ENCODE peak calls at places on chromosomes 7 and 10, in five cellular contexts. H is HepG2; E is trophoblast cell; U is CD8-positive, alpha-beta memory T cell; F is SJSA1. R is an unnamed sample. For H3K27me3, the result is how much of the 10 kb centered on the place peaks cover.

GRCh38 chr10:68284007-68284406 is 47.9 kb upstream of the HNRNPH3 start:
- DNase-seq in H (no peak), E (no peak), U (no peak), F (no peak), R (no peak)

GRCh38 chr7:45663167-45663921 is 89.2 kb downstream of the ADCY1 start:
- DNase-seq in H (peak), E (no peak), U (no peak), F (peak), R (no peak)

GRCh38 chr7:48537561-48537960 is 366.3 kb downstream of the ABCA13 start:
- DNase-seq in H (no peak), E (peak), U (no peak), F (no peak), R (no peak)

GRCh38 chr7:32336726-32337125 is 153.5 kb downstream of the LSM5 start:
- DNase-seq in H (no peak), E (no peak), U (no peak), F (no peak), R (no peak)

GRCh38 chr10:113709221-113709838 is 29.6 kb downstream of the CASP7 start:
- DNase-seq in H (no peak), E (no peak), U (no peak), F (peak), R (no peak)

GRCh38 chr7:124162667-124163066 is 129.8 kb upstream of the TMEM229A start:
- DNase-seq in H (no peak), E (no peak), U (no peak), F (no peak), R (no peak)

GRCh38 chr7:130733866-130734524 is at the start of gene KLF14:
- DNase-seq in H (no peak), E (peak), U (peak), F (no peak), R (no peak)

GRCh38 chr7:108034586-108034985 is 31.6 kb upstream of the LAMB1 start:
- DNase-seq in H (peak), E (no peak), U (no peak), F (no peak), R (no peak)

GRCh38 chr7:6530626-6531491 is 20.4 kb downstream of the GRID2IP start:
- DNase-seq in H (no peak), E (no peak), U (peak), F (no peak), R (no peak)

GRCh38 chr10:72814134-72814790 is 79.3 kb upstream of the OIT3 start:
- DNase-seq in H (no peak), E (no peak), U (no peak), F (no peak), R (no peak)

GRCh38 chr10:69089638-69090599 is 2.0 kb downstream of the SRGN start:
- DNase-seq in H (no peak), E (no peak), U (peak), F (no peak), R (no peak)

GRCh38 chr7:148772297-148773089 is 73.8 kb downstream of the CUL1 start:
- DNase-seq in H (no peak), E (peak), U (no peak), F (peak), R (no peak)

GRCh38 chr7:47088329-47089067 is 493.4 kb downstream of the TNS3 start:
- DNase-seq in H (peak), E (peak), U (peak), F (peak), R (no peak)

GRCh38 chr10:46312953-46313352 is 26.2 kb downstream of the ANTXRL start:
- DNase-seq in H (no peak), E (no peak), U (no peak), F (no peak), R (no peak)

GRCh38 chr7:27992092-27992491 is 188.5 kb downstream of the JAZF1 start:
- DNase-seq in H (no peak), E (no peak), U (no peak), F (no peak), R (no peak)

GRCh38 chr10:3978174-3978573 is 193.2 kb upstream of the KLF6 start:
- DNase-seq in H (no peak), E (no peak), U (no peak), F (no peak), R (no peak)

GRCh38 chr7:26630361-26630760 is 234.0 kb downstream of the SKAP2 start:
- DNase-seq in H (no peak), E (peak), U (no peak), F (no peak), R (no peak)

GRCh38 chr10:129814681-129815646 is 149.1 kb downstream of the EBF3 start:
- DNase-seq in H (no peak), E (no peak), U (no peak), F (no peak), R (no peak)

GRCh38 chr10:58291538-58292174 is 22.7 kb downstream of the CISD1 start:
- DNase-seq in H (peak), E (peak), U (peak), F (no peak), R (no peak)

GRCh38 chr7:1987084-1987535 is 245.6 kb downstream of the MAD1L1 start:
- DNase-seq in H (no peak), E (no peak), U (no peak), F (no peak), R (no peak)

GRCh38 chr7:235576-236395 is 43.4 kb downstream of the FAM20C start:
- DNase-seq in H (no peak), E (peak), U (no peak), F (no peak), R (peak)
- H3K4me3 ChIP-seq in H (no peak), E (no peak), U (no peak), F (no peak), R (peak)

GRCh38 chr7:139853576-139854511 is 24.8 kb downstream of the TBXAS1 start:
- DNase-seq in H (no peak), E (peak), U (no peak), F (no peak), R (peak)
- H3K27ac ChIP-seq in H (no peak), E (no peak), U (peak), F (no peak), R (peak)

DNA sequence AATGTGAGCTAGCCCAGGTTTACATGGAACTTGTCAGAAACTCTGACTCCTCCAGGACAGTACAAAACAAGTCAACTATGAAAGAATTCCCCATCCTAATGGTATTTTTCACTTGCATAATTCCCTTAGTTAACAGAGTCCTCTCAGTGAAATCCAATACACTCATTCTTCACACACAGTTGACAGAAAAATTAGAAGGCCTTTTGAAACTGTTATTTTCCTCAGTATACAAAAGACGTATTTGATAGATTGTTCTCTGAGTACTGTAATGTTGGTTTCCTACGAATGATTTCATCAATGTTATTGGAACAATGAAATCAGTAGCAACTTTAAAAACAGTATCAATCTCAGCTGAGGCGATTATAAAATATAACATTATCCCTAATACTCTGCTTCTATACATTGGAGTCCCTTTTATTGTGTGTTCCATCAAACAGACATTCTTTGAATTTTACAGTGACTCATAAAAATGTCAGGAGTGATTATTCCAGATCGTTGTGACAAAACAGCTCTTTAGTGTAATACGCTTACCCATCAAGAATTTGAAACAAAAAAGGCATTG is 136.4 kb upstream of the ANK3 start:
- DNase-seq in H (no peak), E (no peak), U (no peak), F (no peak), R (no peak)
- H3K27me3 ChIP-seq in H (under half), E (under half), U (under half), F (under half), R (under half)

GRCh38 chr7:55365103-55365679 is at the start of gene LANCL2:
- DNase-seq in H (no peak), E (peak), U (peak), F (no peak), R (no peak)

GRCh38 chr7:55369427-55369826 is 4.3 kb downstream of the LANCL2 start:
- DNase-seq in H (no peak), E (no peak), U (no peak), F (peak), R (no peak)

GRCh38 chr7:55365680-55366460 is 733 bp downstream of the LANCL2 start:
- DNase-seq in H (peak), E (peak), U (peak), F (peak), R (peak)

GRCh38 chr7:55366461-55367138 is 1.5 kb downstream of the LANCL2 start:
- DNase-seq in H (peak), E (no peak), U (no peak), F (no peak), R (no peak)

GRCh38 chr7:55367283-55367840 is 2.2 kb downstream of the LANCL2 start:
- DNase-seq in H (no peak), E (no peak), U (no peak), F (no peak), R (no peak)
- H3K4me3 ChIP-seq in H (peak), E (no peak), U (peak), F (peak), R (peak)

GRCh38 chr10:52232561-52233350 is 81.3 kb upstream of the DKK1 start:
- DNase-seq in H (peak), E (no peak), U (no peak), F (no peak), R (no peak)
- H3K27ac ChIP-seq in H (no peak), E (no peak), U (no peak), F (no peak), R (no peak)

GRCh38 chr10:133529576-133529946 is 2.4 kb downstream of the CYP2E1 start:
- DNase-seq in H (no peak), E (no peak), U (no peak), F (no peak), R (no peak)

GRCh38 chr10:133526957-133527588 is at the start of gene CYP2E1:
- DNase-seq in H (no peak), E (peak), U (no peak), F (no peak), R (no peak)

GRCh38 chr10:133528296-133528844 is 1.2 kb downstream of the CYP2E1 start:
- DNase-seq in H (no peak), E (no peak), U (no peak), F (no peak), R (no peak)

GRCh38 chr10:133528845-133529575 is 1.8 kb downstream of the CYP2E1 start:
- DNase-seq in H (no peak), E (no peak), U (no peak), F (no peak), R (no peak)

DNA sequence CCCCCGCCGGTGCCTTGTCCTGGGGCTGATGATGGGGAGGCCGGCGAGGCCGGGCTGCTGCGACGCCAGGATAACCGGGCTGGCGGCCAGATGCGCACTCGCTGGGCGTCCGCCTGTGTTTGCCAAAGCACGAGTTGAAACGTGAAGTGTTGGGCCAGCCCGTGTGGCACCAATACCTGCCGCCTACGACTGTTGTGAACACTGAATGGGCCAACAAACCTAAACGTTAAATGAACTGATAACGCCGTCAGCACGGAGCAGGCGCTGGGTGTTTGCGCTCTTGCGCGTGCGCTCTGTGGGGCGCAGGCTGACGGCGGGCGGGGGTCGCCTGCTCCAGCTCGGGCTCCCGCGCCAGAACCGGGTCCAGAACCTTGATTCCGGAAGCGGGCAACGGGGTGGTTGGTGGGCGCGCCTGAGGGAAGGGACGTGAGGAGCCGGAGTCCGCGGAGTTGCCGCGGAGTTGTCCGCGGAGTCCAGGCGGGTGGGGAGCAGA is 662 bp downstream of the CYP2E1 start:
- DNase-seq in H (no peak), E (no peak), U (no peak), F (no peak), R (no peak)
- H3K27me3 ChIP-seq in H (under half), E (under half), U (under half), F (under half), R (under half)